ENCODE peak calls at places on chromosomes 7 and 10, in six cellular contexts. A is HTR-8/SVneo; I is stimulated activated CD8-positive, alpha-beta memory T cell treated with anti-CD3 and anti-CD28 coated beads, Interleukin-15, amount 100 ng/mL, for 24 hours; X is activated naive CD4-positive, alpha-beta T cell treated with anti-CD3 and anti-CD28 coated beads, Interleukin-2, amount 10 ng/mL, durations not matched to agents 7 days and 5 days; V is mucosa of descending colon; Z is fibroblast of lung. M is an unnamed sample.

GRCh38 chr7:45586748-45587520 is 12.8 kb downstream of the ADCY1 start:
- DNase-seq in A (no peak), I (no peak), X (no peak), V (no peak), Z (no peak), M (no peak)

GRCh38 chr10:124093076-124093773 is at the start of gene CHST15:
- DNase-seq in A (peak; percentile 56), I (no peak), X (peak; percentile 26), V (peak; percentile 62), Z (peak; percentile 77), M (peak; percentile 33)

GRCh38 chr10:132516771-132517725 is 20.5 kb upstream of the INPP5A start:
- DNase-seq in A (peak; percentile 94), I (no peak), X (no peak), V (peak; percentile 85), Z (peak; percentile 96), M (peak; percentile 100)

GRCh38 chr10:98369801-98370200 is 45.2 kb downstream of the PYROXD2 start:
- DNase-seq in A (no peak), I (no peak), X (no peak), V (no peak), Z (no peak), M (no peak)

GRCh38 chr7:18623389-18623788 is 127.8 kb downstream of the HDAC9 start:
- DNase-seq in A (no peak), I (no peak), X (no peak), V (no peak), Z (no peak), M (no peak)

GRCh38 chr7:45391618-45392451 is 182.3 kb upstream of the ADCY1 start:
- DNase-seq in A (no peak), I (no peak), X (no peak), V (no peak), Z (no peak), M (no peak)

GRCh38 chr10:59176241-59177030 is at the start of gene PHYHIPL:
- DNase-seq in A (no peak), I (no peak), X (no peak), V (peak; percentile 37), Z (no peak), M (no peak)

GRCh38 chr10:3255086-3255485 is 82.5 kb upstream of the PITRM1 start:
- DNase-seq in A (no peak), I (no peak), X (no peak), V (no peak), Z (no peak), M (no peak)

GRCh38 chr10:79129361-79129997 is 60.7 kb downstream of the ZMIZ1 start:
- DNase-seq in A (peak; percentile 67), I (no peak), X (no peak), V (no peak), Z (peak; percentile 75), M (peak; percentile 86)

GRCh38 chr10:29130190-29130673 is 158.6 kb upstream of the LYZL1 start:
- DNase-seq in A (peak; percentile 34), I (no peak), X (no peak), V (no peak), Z (peak; percentile 26), M (no peak)

GRCh38 chr10:10849306-10849705 is 168.4 kb upstream of the CELF2 start:
- DNase-seq in A (no peak), I (no peak), X (no peak), V (no peak), Z (no peak), M (no peak)

GRCh38 chr10:6786579-6787031 is 206.5 kb upstream of the PRKCQ start:
- DNase-seq in A (peak; percentile 54), I (no peak), X (no peak), V (no peak), Z (peak; percentile 61), M (no peak)

GRCh38 chr7:75563171-75563570 is 71.1 kb downstream of the SPDYE5 start:
- DNase-seq in A (no peak), I (no peak), X (no peak), V (no peak), Z (no peak), M (no peak)

GRCh38 chr7:116509982-116510579 is 10.5 kb downstream of the CAV2 start:
- DNase-seq in A (no peak), I (no peak), X (no peak), V (no peak), Z (no peak), M (no peak)

GRCh38 chr7:148699024-148699771 is 495 bp downstream of the CUL1 start:
- DNase-seq in A (peak; percentile 18), I (peak; percentile 29), X (peak; percentile 77), V (peak; percentile 76), Z (peak; percentile 56), M (peak; percentile 48)

GRCh38 chr10:84004206-84004605 is 135.1 kb upstream of the GHITM start:
- DNase-seq in A (no peak), I (no peak), X (no peak), V (no peak), Z (no peak), M (no peak)

GRCh38 chr10:43057831-43058340 is 19.0 kb upstream of the RET start:
- DNase-seq in A (no peak), I (no peak), X (peak; percentile 14), V (peak; percentile 23), Z (no peak), M (no peak)

GRCh38 chr7:158252081-158252836 is 335.4 kb downstream of the PTPRN2 start:
- DNase-seq in A (no peak), I (no peak), X (no peak), V (no peak), Z (no peak), M (no peak)

GRCh38 chr10:71241899-71242620 is 29.7 kb downstream of the UNC5B start:
- DNase-seq in A (no peak), I (no peak), X (no peak), V (peak; percentile 52), Z (peak; percentile 54), M (peak; percentile 55)

GRCh38 chr7:39529582-39529981 is 36.6 kb upstream of the YAE1 start:
- DNase-seq in A (no peak), I (no peak), X (no peak), V (no peak), Z (no peak), M (no peak)

GRCh38 chr10:43424431-43424830 is 12.5 kb upstream of the ZNF487 start:
- DNase-seq in A (no peak), I (no peak), X (no peak), V (no peak), Z (no peak), M (no peak)

GRCh38 chr10:78165617-78166016 is 132.0 kb downstream of the RPS24 start:
- DNase-seq in A (peak; percentile 18), I (no peak), X (no peak), V (no peak), Z (no peak), M (no peak)

GRCh38 chr10:19921300-19922140 is 105.3 kb downstream of the PLXDC2 start:
- DNase-seq in A (no peak), I (no peak), X (no peak), V (no peak), Z (peak; percentile 94), M (no peak)

GRCh38 chr10:103584216-103585010 is 90.9 kb downstream of the NEURL1 start:
- DNase-seq in A (no peak), I (peak; percentile 21), X (peak; percentile 81), V (no peak), Z (peak; percentile 11), M (no peak)

GRCh38 chr7:50863053-50863452 is 80.4 kb upstream of the GRB10 start:
- DNase-seq in A (no peak), I (no peak), X (no peak), V (no peak), Z (no peak), M (no peak)

GRCh38 chr10:23980054-23980453 is 228.9 kb upstream of the KIAA1217 start:
- DNase-seq in A (no peak), I (no peak), X (no peak), V (no peak), Z (no peak), M (no peak)

GRCh38 chr7:91913612-91914011 is 27.1 kb upstream of the AKAP9 start:
- DNase-seq in A (no peak), I (no peak), X (no peak), V (no peak), Z (peak; percentile 91), M (peak; percentile 33)

GRCh38 chr7:98733036-98733435 is 116.0 kb downstream of the NPTX2 start:
- DNase-seq in A (no peak), I (no peak), X (peak; percentile 64), V (no peak), Z (peak; percentile 7), M (peak; percentile 34)

GRCh38 chr10:33381897-33382578 is 47.6 kb upstream of the NRP1 start:
- DNase-seq in A (no peak), I (no peak), X (no peak), V (no peak), Z (peak; percentile 73), M (peak; percentile 21)

GRCh38 chr7:8908889-8909288 is 475.5 kb downstream of the NXPH1 start:
- DNase-seq in A (no peak), I (no peak), X (no peak), V (no peak), Z (no peak), M (no peak)

GRCh38 chr10:43055991-43056567 is 20.8 kb upstream of the RET start:
- DNase-seq in A (no peak), I (no peak), X (peak; percentile 13), V (peak; percentile 18), Z (no peak), M (no peak)

M was measured in hepatic stellate cell.